ENCODE peak calls at places on chromosomes 2 and 18, in five cellular contexts. One of them, this sample, is unnamed.

GRCh38 chr2:178225011-178225817 is 30.9 kb downstream of the OSBPL6 start:
- DNase-seq in pancreas: no peak
- DNase-seq in stimulated activated CD8-positive, alpha-beta memory T cell treated with anti-CD3 and anti-CD28 coated beads, Interleukin-2, amount 100 ng/mL, for 1 hour: no peak
- DNase-seq in T-helper 2 cell: no peak
- DNase-seq in non-pigmented ciliary epithelial cell: no peak
- DNase-seq in this sample: peak

GRCh38 chr18:60975419-60975818 is 357.8 kb upstream of the CDH20 start:
- DNase-seq in T-helper 2 cell: no peak
- DNase-seq in pancreas: no peak
- DNase-seq in stimulated activated CD8-positive, alpha-beta memory T cell treated with anti-CD3 and anti-CD28 coated beads, Interleukin-2, amount 100 ng/mL, for 1 hour: no peak
- DNase-seq in non-pigmented ciliary epithelial cell: no peak
- DNase-seq in this sample: no peak

GRCh38 chr18:32847719-32848118 is 74.9 kb upstream of the KLHL14 start:
- DNase-seq in T-helper 2 cell: no peak
- DNase-seq in stimulated activated CD8-positive, alpha-beta memory T cell treated with anti-CD3 and anti-CD28 coated beads, Interleukin-2, amount 100 ng/mL, for 1 hour: no peak
- DNase-seq in pancreas: no peak
- DNase-seq in non-pigmented ciliary epithelial cell: no peak
- DNase-seq in this sample: no peak

GRCh38 chr2:22850310-22850709 is 534.7 kb upstream of the KLHL29 start:
- DNase-seq in stimulated activated CD8-positive, alpha-beta memory T cell treated with anti-CD3 and anti-CD28 coated beads, Interleukin-2, amount 100 ng/mL, for 1 hour: no peak
- DNase-seq in non-pigmented ciliary epithelial cell: no peak
- DNase-seq in T-helper 2 cell: no peak
- DNase-seq in pancreas: no peak
- DNase-seq in this sample: no peak

GRCh38 chr2:212871597-212871996 is 279.8 kb downstream of the IKZF2 start:
- DNase-seq in T-helper 2 cell: no peak
- DNase-seq in stimulated activated CD8-positive, alpha-beta memory T cell treated with anti-CD3 and anti-CD28 coated beads, Interleukin-2, amount 100 ng/mL, for 1 hour: no peak
- DNase-seq in non-pigmented ciliary epithelial cell: no peak
- DNase-seq in pancreas: no peak
- DNase-seq in this sample: no peak

GRCh38 chr2:17759805-17760204 is 5.9 kb downstream of the GEN1 start:
- DNase-seq in T-helper 2 cell: no peak
- DNase-seq in non-pigmented ciliary epithelial cell: no peak
- DNase-seq in pancreas: no peak
- DNase-seq in stimulated activated CD8-positive, alpha-beta memory T cell treated with anti-CD3 and anti-CD28 coated beads, Interleukin-2, amount 100 ng/mL, for 1 hour: no peak
- DNase-seq in this sample: no peak

GRCh38 chr2:15223887-15224286 is 337.2 kb downstream of the NBAS start:
- DNase-seq in non-pigmented ciliary epithelial cell: peak
- DNase-seq in pancreas: no peak
- DNase-seq in stimulated activated CD8-positive, alpha-beta memory T cell treated with anti-CD3 and anti-CD28 coated beads, Interleukin-2, amount 100 ng/mL, for 1 hour: no peak
- DNase-seq in T-helper 2 cell: no peak
- DNase-seq in this sample: peak

GRCh38 chr18:73487956-73488355 is 620.2 kb upstream of the NETO1 start:
- DNase-seq in stimulated activated CD8-positive, alpha-beta memory T cell treated with anti-CD3 and anti-CD28 coated beads, Interleukin-2, amount 100 ng/mL, for 1 hour: no peak
- DNase-seq in non-pigmented ciliary epithelial cell: no peak
- DNase-seq in pancreas: no peak
- DNase-seq in T-helper 2 cell: no peak
- DNase-seq in this sample: no peak

GRCh38 chr2:110813896-110814295 is 81.5 kb downstream of the ACOXL start:
- DNase-seq in T-helper 2 cell: no peak
- DNase-seq in pancreas: no peak
- DNase-seq in stimulated activated CD8-positive, alpha-beta memory T cell treated with anti-CD3 and anti-CD28 coated beads, Interleukin-2, amount 100 ng/mL, for 1 hour: no peak
- DNase-seq in non-pigmented ciliary epithelial cell: no peak
- DNase-seq in this sample: no peak

GRCh38 chr2:172135446-172135845 is 32.7 kb upstream of the DLX2 start:
- DNase-seq in pancreas: no peak
- DNase-seq in non-pigmented ciliary epithelial cell: no peak
- DNase-seq in stimulated activated CD8-positive, alpha-beta memory T cell treated with anti-CD3 and anti-CD28 coated beads, Interleukin-2, amount 100 ng/mL, for 1 hour: no peak
- DNase-seq in T-helper 2 cell: no peak
- DNase-seq in this sample: no peak

GRCh38 chr2:227891673-227892072 is 20.2 kb downstream of the DAW1 start:
- DNase-seq in T-helper 2 cell: no peak
- DNase-seq in pancreas: no peak
- DNase-seq in stimulated activated CD8-positive, alpha-beta memory T cell treated with anti-CD3 and anti-CD28 coated beads, Interleukin-2, amount 100 ng/mL, for 1 hour: no peak
- DNase-seq in non-pigmented ciliary epithelial cell: no peak
- DNase-seq in this sample: no peak

GRCh38 chr18:49021433-49022129 is 70.8 kb upstream of the SMAD7 start:
- DNase-seq in non-pigmented ciliary epithelial cell: no peak
- DNase-seq in stimulated activated CD8-positive, alpha-beta memory T cell treated with anti-CD3 and anti-CD28 coated beads, Interleukin-2, amount 100 ng/mL, for 1 hour: no peak
- DNase-seq in pancreas: peak
- DNase-seq in T-helper 2 cell: no peak
- DNase-seq in this sample: no peak

GRCh38 chr2:221997100-221997499 is 301.7 kb downstream of the PAX3 start:
- DNase-seq in T-helper 2 cell: no peak
- DNase-seq in stimulated activated CD8-positive, alpha-beta memory T cell treated with anti-CD3 and anti-CD28 coated beads, Interleukin-2, amount 100 ng/mL, for 1 hour: no peak
- DNase-seq in pancreas: no peak
- DNase-seq in non-pigmented ciliary epithelial cell: peak
- DNase-seq in this sample: peak

GRCh38 chr2:196063773-196064172 is 4.9 kb downstream of the DNAH7 start:
- DNase-seq in T-helper 2 cell: no peak
- DNase-seq in stimulated activated CD8-positive, alpha-beta memory T cell treated with anti-CD3 and anti-CD28 coated beads, Interleukin-2, amount 100 ng/mL, for 1 hour: no peak
- DNase-seq in pancreas: no peak
- DNase-seq in non-pigmented ciliary epithelial cell: no peak
- DNase-seq in this sample: no peak

GRCh38 chr2:222034058-222034457 is 264.7 kb downstream of the PAX3 start:
- DNase-seq in non-pigmented ciliary epithelial cell: no peak
- DNase-seq in pancreas: no peak
- DNase-seq in T-helper 2 cell: no peak
- DNase-seq in stimulated activated CD8-positive, alpha-beta memory T cell treated with anti-CD3 and anti-CD28 coated beads, Interleukin-2, amount 100 ng/mL, for 1 hour: no peak
- DNase-seq in this sample: no peak

This sample was measured in kidney epithelial cell.